ENCODE peak calls at places on chromosomes 5 and 9, in ten cellular contexts. One of them, this sample, is unnamed.

GRCh38 chr5:159286420-159287035 is 23.4 kb downstream of the UBLCP1 start:
- DNase-seq in cortex of kidney: no peak
- DNase-seq in ureter: no peak
- DNase-seq in astrocyte of the hippocampus: peak
- DNase-seq in NCI-H2171 treated with DMSO at 0.1 percent for 48 hours: peak
- DNase-seq in T-helper 9 cell: no peak
- DNase-seq in GM19239: no peak
- DNase-seq in GM12891: no peak
- DNase-seq in RWPE1: no peak
- DNase-seq in HT-29: peak
- DNase-seq in this sample: peak

GRCh38 chr5:132526290-132526973 is 16.9 kb downstream of the IL5 start:
- DNase-seq in cortex of kidney: no peak
- DNase-seq in ureter: no peak
- DNase-seq in astrocyte of the hippocampus: peak
- DNase-seq in NCI-H2171 treated with DMSO at 0.1 percent for 48 hours: peak
- DNase-seq in T-helper 9 cell: peak
- DNase-seq in GM19239: no peak
- DNase-seq in GM12891: no peak
- DNase-seq in RWPE1: peak
- DNase-seq in HT-29: peak
- DNase-seq in this sample: peak

GRCh38 chr9:132187006-132187760 is 25.3 kb downstream of the NTNG2 start:
- DNase-seq in cortex of kidney: no peak
- DNase-seq in ureter: no peak
- DNase-seq in astrocyte of the hippocampus: peak
- DNase-seq in NCI-H2171 treated with DMSO at 0.1 percent for 48 hours: peak
- DNase-seq in T-helper 9 cell: no peak
- DNase-seq in GM19239: no peak
- DNase-seq in GM12891: no peak
- DNase-seq in RWPE1: no peak
- DNase-seq in HT-29: no peak
- DNase-seq in this sample: no peak

GRCh38 chr9:16213781-16214515 is 656.5 kb downstream of the BNC2 start:
- DNase-seq in cortex of kidney: no peak
- DNase-seq in ureter: peak
- DNase-seq in astrocyte of the hippocampus: peak
- DNase-seq in NCI-H2171 treated with DMSO at 0.1 percent for 48 hours: no peak
- DNase-seq in T-helper 9 cell: no peak
- DNase-seq in GM19239: no peak
- DNase-seq in GM12891: no peak
- DNase-seq in RWPE1: peak
- DNase-seq in HT-29: no peak
- DNase-seq in this sample: peak

GRCh38 chr9:127163409-127163808 is 41.0 kb upstream of the ANGPTL2 start:
- DNase-seq in cortex of kidney: no peak
- DNase-seq in ureter: no peak
- DNase-seq in astrocyte of the hippocampus: peak
- DNase-seq in NCI-H2171 treated with DMSO at 0.1 percent for 48 hours: no peak
- DNase-seq in T-helper 9 cell: no peak
- DNase-seq in GM19239: no peak
- DNase-seq in GM12891: no peak
- DNase-seq in RWPE1: peak
- DNase-seq in HT-29: no peak
- DNase-seq in this sample: no peak

GRCh38 chr5:53478411-53479044 is 1.9 kb upstream of the FST start:
- DNase-seq in cortex of kidney: no peak
- DNase-seq in ureter: no peak
- DNase-seq in astrocyte of the hippocampus: peak
- DNase-seq in NCI-H2171 treated with DMSO at 0.1 percent for 48 hours: peak
- DNase-seq in T-helper 9 cell: no peak
- DNase-seq in GM19239: peak
- DNase-seq in GM12891: no peak
- DNase-seq in RWPE1: peak
- DNase-seq in HT-29: peak
- DNase-seq in this sample: peak

GRCh38 chr5:173395257-173395932 is 67.2 kb upstream of the STC2 start:
- DNase-seq in cortex of kidney: no peak
- DNase-seq in ureter: no peak
- DNase-seq in astrocyte of the hippocampus: peak
- DNase-seq in NCI-H2171 treated with DMSO at 0.1 percent for 48 hours: no peak
- DNase-seq in T-helper 9 cell: no peak
- DNase-seq in GM19239: no peak
- DNase-seq in GM12891: no peak
- DNase-seq in RWPE1: peak
- DNase-seq in HT-29: peak
- DNase-seq in this sample: no peak

GRCh38 chr9:138100711-138101349 is 223.2 kb downstream of the CACNA1B start:
- DNase-seq in cortex of kidney: no peak
- DNase-seq in ureter: no peak
- DNase-seq in astrocyte of the hippocampus: no peak
- DNase-seq in NCI-H2171 treated with DMSO at 0.1 percent for 48 hours: no peak
- DNase-seq in T-helper 9 cell: no peak
- DNase-seq in GM19239: no peak
- DNase-seq in GM12891: peak
- DNase-seq in RWPE1: no peak
- DNase-seq in HT-29: peak
- DNase-seq in this sample: no peak

GRCh38 chr9:99451121-99451606 is 229.1 kb downstream of the SEC61B start:
- DNase-seq in cortex of kidney: no peak
- DNase-seq in ureter: no peak
- DNase-seq in astrocyte of the hippocampus: peak
- DNase-seq in NCI-H2171 treated with DMSO at 0.1 percent for 48 hours: no peak
- DNase-seq in T-helper 9 cell: no peak
- DNase-seq in GM19239: no peak
- DNase-seq in GM12891: no peak
- DNase-seq in RWPE1: no peak
- DNase-seq in HT-29: no peak
- DNase-seq in this sample: no peak

GRCh38 chr9:12784461-12785250 is 9.8 kb downstream of the LURAP1L start:
- DNase-seq in cortex of kidney: no peak
- DNase-seq in ureter: no peak
- DNase-seq in astrocyte of the hippocampus: peak
- DNase-seq in NCI-H2171 treated with DMSO at 0.1 percent for 48 hours: no peak
- DNase-seq in T-helper 9 cell: no peak
- DNase-seq in GM19239: no peak
- DNase-seq in GM12891: no peak
- DNase-seq in RWPE1: peak
- DNase-seq in HT-29: peak
- DNase-seq in this sample: peak

GRCh38 chr5:127705120-127705892 is 2.1 kb downstream of the CCDC192 start:
- DNase-seq in cortex of kidney: no peak
- DNase-seq in ureter: no peak
- DNase-seq in astrocyte of the hippocampus: peak
- DNase-seq in NCI-H2171 treated with DMSO at 0.1 percent for 48 hours: peak
- DNase-seq in T-helper 9 cell: no peak
- DNase-seq in GM19239: no peak
- DNase-seq in GM12891: no peak
- DNase-seq in RWPE1: peak
- DNase-seq in HT-29: peak
- DNase-seq in this sample: peak

GRCh38 chr9:14428781-14429230 is 114.9 kb upstream of the NFIB start:
- DNase-seq in cortex of kidney: no peak
- DNase-seq in ureter: peak
- DNase-seq in astrocyte of the hippocampus: peak
- DNase-seq in NCI-H2171 treated with DMSO at 0.1 percent for 48 hours: peak
- DNase-seq in T-helper 9 cell: peak
- DNase-seq in GM19239: peak
- DNase-seq in GM12891: no peak
- DNase-seq in RWPE1: peak
- DNase-seq in HT-29: peak
- DNase-seq in this sample: peak

GRCh38 chr5:531101-531748 is 7.0 kb upstream of the SLC9A3 start:
- DNase-seq in cortex of kidney: no peak
- DNase-seq in ureter: no peak
- DNase-seq in astrocyte of the hippocampus: no peak
- DNase-seq in NCI-H2171 treated with DMSO at 0.1 percent for 48 hours: no peak
- DNase-seq in T-helper 9 cell: no peak
- DNase-seq in GM19239: no peak
- DNase-seq in GM12891: no peak
- DNase-seq in RWPE1: no peak
- DNase-seq in HT-29: no peak
- DNase-seq in this sample: no peak

GRCh38 chr5:56142620-56143431 is 90.3 kb downstream of the ANKRD55 start:
- DNase-seq in cortex of kidney: no peak
- DNase-seq in ureter: no peak
- DNase-seq in astrocyte of the hippocampus: no peak
- DNase-seq in NCI-H2171 treated with DMSO at 0.1 percent for 48 hours: peak
- DNase-seq in T-helper 9 cell: no peak
- DNase-seq in GM19239: peak
- DNase-seq in GM12891: no peak
- DNase-seq in RWPE1: peak
- DNase-seq in HT-29: no peak
- DNase-seq in this sample: no peak

GRCh38 chr9:81682797-81683196 is 6.5 kb downstream of the TLE1 start:
- DNase-seq in cortex of kidney: no peak
- DNase-seq in ureter: no peak
- DNase-seq in astrocyte of the hippocampus: peak
- DNase-seq in NCI-H2171 treated with DMSO at 0.1 percent for 48 hours: no peak
- DNase-seq in T-helper 9 cell: no peak
- DNase-seq in GM19239: no peak
- DNase-seq in GM12891: no peak
- DNase-seq in RWPE1: no peak
- DNase-seq in HT-29: no peak
- DNase-seq in this sample: no peak

GRCh38 chr9:101711330-101711941 is 27.0 kb downstream of the GRIN3A start:
- DNase-seq in cortex of kidney: no peak
- DNase-seq in ureter: no peak
- DNase-seq in astrocyte of the hippocampus: peak
- DNase-seq in NCI-H2171 treated with DMSO at 0.1 percent for 48 hours: peak
- DNase-seq in T-helper 9 cell: no peak
- DNase-seq in GM19239: peak
- DNase-seq in GM12891: no peak
- DNase-seq in RWPE1: peak
- DNase-seq in HT-29: peak
- DNase-seq in this sample: peak

GRCh38 chr9:131969469-131969989 is 110.1 kb downstream of the MED27 start:
- DNase-seq in cortex of kidney: no peak
- DNase-seq in ureter: no peak
- DNase-seq in astrocyte of the hippocampus: no peak
- DNase-seq in NCI-H2171 treated with DMSO at 0.1 percent for 48 hours: peak
- DNase-seq in T-helper 9 cell: no peak
- DNase-seq in GM19239: no peak
- DNase-seq in GM12891: no peak
- DNase-seq in RWPE1: no peak
- DNase-seq in HT-29: no peak
- DNase-seq in this sample: no peak

GRCh38 chr5:58761418-58761817 is 178.5 kb downstream of the RAB3C start:
- DNase-seq in cortex of kidney: no peak
- DNase-seq in ureter: no peak
- DNase-seq in astrocyte of the hippocampus: no peak
- DNase-seq in NCI-H2171 treated with DMSO at 0.1 percent for 48 hours: no peak
- DNase-seq in T-helper 9 cell: no peak
- DNase-seq in GM19239: no peak
- DNase-seq in GM12891: no peak
- DNase-seq in RWPE1: no peak
- DNase-seq in HT-29: no peak
- DNase-seq in this sample: no peak

GRCh38 chr9:135526730-135527571 is 5.7 kb downstream of the LCN1 start:
- DNase-seq in cortex of kidney: no peak
- DNase-seq in ureter: peak
- DNase-seq in astrocyte of the hippocampus: no peak
- DNase-seq in NCI-H2171 treated with DMSO at 0.1 percent for 48 hours: no peak
- DNase-seq in T-helper 9 cell: no peak
- DNase-seq in GM19239: no peak
- DNase-seq in GM12891: no peak
- DNase-seq in RWPE1: no peak
- DNase-seq in HT-29: no peak
- DNase-seq in this sample: no peak

GRCh38 chr5:107428303-107428761 is 242.4 kb downstream of the EFNA5 start:
- DNase-seq in cortex of kidney: no peak
- DNase-seq in ureter: no peak
- DNase-seq in astrocyte of the hippocampus: peak
- DNase-seq in NCI-H2171 treated with DMSO at 0.1 percent for 48 hours: no peak
- DNase-seq in T-helper 9 cell: no peak
- DNase-seq in GM19239: no peak
- DNase-seq in GM12891: no peak
- DNase-seq in RWPE1: no peak
- DNase-seq in HT-29: no peak
- DNase-seq in this sample: no peak